ENCODE peak calls at places on chromosome 19, in five cellular contexts. One of them, this sample, is unnamed.

GRCh38 chr19:2477141-2477710 is 1.3 kb downstream of the GADD45B start:
- DNase-seq in hippocampal formation: no peak
- DNase-seq in AG09309: no peak
- DNase-seq in NCI-H2081: no peak
- DNase-seq in T-helper 1 cell: no peak
- DNase-seq in this sample: peak

GRCh38 chr19:42234364-42234763 is 8.0 kb downstream of the GSK3A start:
- DNase-seq in hippocampal formation: no peak
- DNase-seq in NCI-H2081: no peak
- DNase-seq in AG09309: no peak
- DNase-seq in T-helper 1 cell: no peak
- DNase-seq in this sample: no peak

GRCh38 chr19:16638666-16639065 is 10.7 kb upstream of the MED26 start:
- DNase-seq in AG09309: no peak
- DNase-seq in NCI-H2081: no peak
- DNase-seq in hippocampal formation: no peak
- DNase-seq in T-helper 1 cell: no peak
- DNase-seq in this sample: no peak

GRCh38 chr19:8609210-8610040 is 1.1 kb downstream of the ADAMTS10 start:
- DNase-seq in T-helper 1 cell: no peak
- DNase-seq in AG09309: no peak
- DNase-seq in NCI-H2081: no peak
- DNase-seq in hippocampal formation: no peak
- DNase-seq in this sample: peak

GRCh38 chr19:54426291-54426918 is 11.1 kb downstream of the TTYH1 start:
- DNase-seq in AG09309: no peak
- DNase-seq in T-helper 1 cell: no peak
- DNase-seq in NCI-H2081: no peak
- DNase-seq in hippocampal formation: peak
- DNase-seq in this sample: no peak

GRCh38 chr19:5172859-5173577 is 167.6 kb downstream of the PTPRS start:
- DNase-seq in T-helper 1 cell: no peak
- DNase-seq in hippocampal formation: no peak
- DNase-seq in NCI-H2081: no peak
- DNase-seq in AG09309: peak
- DNase-seq in this sample: peak

GRCh38 chr19:9406798-9407352 is 28.5 kb downstream of the ZNF266 start:
- DNase-seq in NCI-H2081: peak
- DNase-seq in AG09309: peak
- DNase-seq in hippocampal formation: peak
- DNase-seq in T-helper 1 cell: peak
- DNase-seq in this sample: peak

GRCh38 chr19:13463296-13463695 is 43.0 kb downstream of the CACNA1A start:
- DNase-seq in AG09309: no peak
- DNase-seq in T-helper 1 cell: no peak
- DNase-seq in NCI-H2081: no peak
- DNase-seq in hippocampal formation: no peak
- DNase-seq in this sample: no peak

GRCh38 chr19:42480335-42481095 is 37.8 kb upstream of the CXCL17 start:
- DNase-seq in hippocampal formation: no peak
- DNase-seq in T-helper 1 cell: peak
- DNase-seq in NCI-H2081: no peak
- DNase-seq in AG09309: no peak
- DNase-seq in this sample: no peak

GRCh38 chr19:45607071-45608029 is 5.3 kb upstream of the GPR4 start:
- DNase-seq in hippocampal formation: peak
- DNase-seq in NCI-H2081: peak
- DNase-seq in T-helper 1 cell: no peak
- DNase-seq in AG09309: no peak
- DNase-seq in this sample: peak

GRCh38 chr19:3644351-3645066 is 17.9 kb upstream of the CACTIN start:
- DNase-seq in AG09309: no peak
- DNase-seq in NCI-H2081: no peak
- DNase-seq in hippocampal formation: peak
- DNase-seq in T-helper 1 cell: no peak
- DNase-seq in this sample: peak

GRCh38 chr19:10701955-10702307 is 692 bp downstream of the QTRT1 start:
- DNase-seq in AG09309: no peak
- DNase-seq in NCI-H2081: peak
- DNase-seq in hippocampal formation: no peak
- DNase-seq in T-helper 1 cell: no peak
- DNase-seq in this sample: no peak

GRCh38 chr19:8366961-8367326 is 3.0 kb downstream of the ANGPTL4 start:
- DNase-seq in hippocampal formation: peak
- DNase-seq in T-helper 1 cell: no peak
- DNase-seq in AG09309: no peak
- DNase-seq in NCI-H2081: no peak
- DNase-seq in this sample: no peak

GRCh38 chr19:7554565-7554964 is 19.0 kb downstream of the PNPLA6 start:
- DNase-seq in AG09309: no peak
- DNase-seq in T-helper 1 cell: no peak
- DNase-seq in hippocampal formation: no peak
- DNase-seq in NCI-H2081: no peak
- DNase-seq in this sample: no peak

GRCh38 chr19:46932346-46932745 is 71.5 kb downstream of the ARHGAP35 start:
- DNase-seq in AG09309: no peak
- DNase-seq in T-helper 1 cell: no peak
- DNase-seq in hippocampal formation: no peak
- DNase-seq in NCI-H2081: no peak
- DNase-seq in this sample: no peak

GRCh38 chr19:17049711-17050280 is 23.2 kb upstream of the CPAMD8 start:
- DNase-seq in hippocampal formation: no peak
- DNase-seq in AG09309: peak
- DNase-seq in T-helper 1 cell: no peak
- DNase-seq in NCI-H2081: no peak
- DNase-seq in this sample: no peak

GRCh38 chr19:16764793-16765433 is 45.3 kb downstream of the NWD1 start:
- DNase-seq in AG09309: no peak
- DNase-seq in T-helper 1 cell: no peak
- DNase-seq in NCI-H2081: no peak
- DNase-seq in hippocampal formation: no peak
- DNase-seq in this sample: no peak

GRCh38 chr19:17751103-17751911 is at the start of gene FCHO1:
- DNase-seq in AG09309: no peak
- DNase-seq in T-helper 1 cell: peak
- DNase-seq in hippocampal formation: no peak
- DNase-seq in NCI-H2081: no peak
- DNase-seq in this sample: peak

GRCh38 chr19:40718774-40719391 is 2.0 kb downstream of the ITPKC start:
- DNase-seq in AG09309: no peak
- DNase-seq in hippocampal formation: no peak
- DNase-seq in T-helper 1 cell: no peak
- DNase-seq in NCI-H2081: no peak
- DNase-seq in this sample: peak

GRCh38 chr19:41748012-41748411 is 7.3 kb upstream of the CEACAM6 start:
- DNase-seq in T-helper 1 cell: no peak
- DNase-seq in NCI-H2081: no peak
- DNase-seq in AG09309: no peak
- DNase-seq in hippocampal formation: no peak
- DNase-seq in this sample: no peak

GRCh38 chr19:17933414-17934129 is 757 bp downstream of the CCDC124 start:
- DNase-seq in T-helper 1 cell: no peak
- DNase-seq in hippocampal formation: no peak
- DNase-seq in AG09309: no peak
- DNase-seq in NCI-H2081: no peak
- DNase-seq in this sample: no peak

GRCh38 chr19:55244004-55244680 is 14.7 kb downstream of the PPP6R1 start:
- DNase-seq in AG09309: no peak
- DNase-seq in hippocampal formation: no peak
- DNase-seq in T-helper 1 cell: no peak
- DNase-seq in NCI-H2081: no peak
- DNase-seq in this sample: no peak

GRCh38 chr19:30148039-30148438 is 206.0 kb downstream of the URI1 start:
- DNase-seq in T-helper 1 cell: no peak
- DNase-seq in NCI-H2081: no peak
- DNase-seq in AG09309: no peak
- DNase-seq in hippocampal formation: no peak
- DNase-seq in this sample: no peak

GRCh38 chr19:28549680-28550277 is 663.2 kb downstream of the UQCRFS1 start:
- DNase-seq in NCI-H2081: no peak
- DNase-seq in T-helper 1 cell: no peak
- DNase-seq in hippocampal formation: no peak
- DNase-seq in AG09309: no peak
- DNase-seq in this sample: no peak

GRCh38 chr19:6219147-6219525 is 60.6 kb downstream of the MLLT1 start:
- DNase-seq in NCI-H2081: no peak
- DNase-seq in T-helper 1 cell: no peak
- DNase-seq in AG09309: no peak
- DNase-seq in hippocampal formation: no peak
- DNase-seq in this sample: no peak

GRCh38 chr19:39568604-39569003 is 28.6 kb upstream of the EID2 start:
- DNase-seq in NCI-H2081: no peak
- DNase-seq in AG09309: no peak
- DNase-seq in hippocampal formation: no peak
- DNase-seq in T-helper 1 cell: no peak
- DNase-seq in this sample: no peak

GRCh38 chr19:17762505-17763229 is 11.4 kb downstream of the FCHO1 start:
- DNase-seq in T-helper 1 cell: no peak
- DNase-seq in NCI-H2081: no peak
- DNase-seq in hippocampal formation: no peak
- DNase-seq in AG09309: no peak
- DNase-seq in this sample: peak

GRCh38 chr19:17977488-17977887 is 10.6 kb downstream of the KCNN1 start:
- DNase-seq in NCI-H2081: no peak
- DNase-seq in T-helper 1 cell: no peak
- DNase-seq in hippocampal formation: no peak
- DNase-seq in AG09309: no peak
- DNase-seq in this sample: no peak

GRCh38 chr19:4536798-4537197 is 1.8 kb upstream of the PLIN5 start:
- DNase-seq in AG09309: no peak
- DNase-seq in hippocampal formation: no peak
- DNase-seq in T-helper 1 cell: no peak
- DNase-seq in NCI-H2081: no peak
- DNase-seq in this sample: no peak

GRCh38 chr19:2720777-2721569 is at the start of gene DIRAS1:
- DNase-seq in AG09309: no peak
- DNase-seq in NCI-H2081: no peak
- DNase-seq in hippocampal formation: no peak
- DNase-seq in T-helper 1 cell: no peak
- DNase-seq in this sample: no peak

GRCh38 chr19:6060600-6061391 is 49.5 kb downstream of the RFX2 start:
- DNase-seq in NCI-H2081: no peak
- DNase-seq in AG09309: no peak
- DNase-seq in hippocampal formation: no peak
- DNase-seq in T-helper 1 cell: no peak
- DNase-seq in this sample: no peak

GRCh38 chr19:10551698-10552301 is 8.1 kb downstream of the ATG4D start:
- DNase-seq in AG09309: no peak
- DNase-seq in T-helper 1 cell: peak
- DNase-seq in NCI-H2081: no peak
- DNase-seq in hippocampal formation: no peak
- DNase-seq in this sample: no peak

This sample was measured in head of caudate nucleus.